ENCODE peak calls at places on chromosomes 12 and 14, in four cellular contexts. One of them, this sample, is unnamed.

GRCh38 chr14:79809849-79810612 is 401.3 kb downstream of the DIO2 start:
- DNase-seq in lung: no peak
- DNase-seq in neural progenitor cell: peak; percentile 52
- DNase-seq in CD8-positive, alpha-beta memory T cell: no peak
- DNase-seq in this sample: no peak

GRCh38 chr14:70188608-70189540 is at the start of gene SLC8A3:
- DNase-seq in neural progenitor cell: peak; percentile 77
- DNase-seq in CD8-positive, alpha-beta memory T cell: no peak
- DNase-seq in lung: no peak
- DNase-seq in this sample: no peak

GRCh38 chr12:52243774-52244614 is 11.0 kb downstream of the KRT7 start:
- DNase-seq in neural progenitor cell: no peak
- DNase-seq in CD8-positive, alpha-beta memory T cell: peak; percentile 23
- DNase-seq in lung: peak; percentile 80
- DNase-seq in this sample: peak; percentile 46

GRCh38 chr14:56334458-56334857 is 216.2 kb downstream of the PELI2 start:
- DNase-seq in neural progenitor cell: no peak
- DNase-seq in lung: no peak
- DNase-seq in CD8-positive, alpha-beta memory T cell: no peak
- DNase-seq in this sample: no peak

GRCh38 chr14:103402700-103403099 is 17.5 kb downstream of the MARK3 start:
- DNase-seq in lung: no peak
- DNase-seq in CD8-positive, alpha-beta memory T cell: no peak
- DNase-seq in neural progenitor cell: no peak
- DNase-seq in this sample: no peak

GRCh38 chr12:18277196-18277595 is 15.9 kb downstream of the PIK3C2G start:
- DNase-seq in neural progenitor cell: no peak
- DNase-seq in lung: no peak
- DNase-seq in CD8-positive, alpha-beta memory T cell: no peak
- DNase-seq in this sample: no peak

GRCh38 chr12:54562720-54563356 is 13.4 kb downstream of the PDE1B start:
- DNase-seq in CD8-positive, alpha-beta memory T cell: no peak
- DNase-seq in lung: no peak
- DNase-seq in neural progenitor cell: no peak
- DNase-seq in this sample: no peak

GRCh38 chr12:75724913-75725312 is 213.5 kb upstream of the KRR1 start:
- DNase-seq in neural progenitor cell: no peak
- DNase-seq in CD8-positive, alpha-beta memory T cell: no peak
- DNase-seq in lung: peak; percentile 38
- DNase-seq in this sample: no peak

GRCh38 chr14:34875031-34875922 is at the start of gene BAZ1A:
- DNase-seq in CD8-positive, alpha-beta memory T cell: peak; percentile 54
- DNase-seq in neural progenitor cell: peak; percentile 78
- DNase-seq in lung: peak; percentile 57
- DNase-seq in this sample: peak; percentile 32

GRCh38 chr12:120584343-120585149 is 3.3 kb upstream of the POP5 start:
- DNase-seq in lung: peak; percentile 43
- DNase-seq in neural progenitor cell: peak; percentile 88
- DNase-seq in CD8-positive, alpha-beta memory T cell: peak; percentile 39
- DNase-seq in this sample: peak; percentile 41

GRCh38 chr12:11727133-11727664 is 77.7 kb downstream of the ETV6 start:
- DNase-seq in neural progenitor cell: no peak
- DNase-seq in lung: no peak
- DNase-seq in CD8-positive, alpha-beta memory T cell: peak; percentile 3
- DNase-seq in this sample: no peak

GRCh38 chr12:981956-982355 is 9.1 kb upstream of the ERC1 start:
- DNase-seq in CD8-positive, alpha-beta memory T cell: no peak
- DNase-seq in neural progenitor cell: no peak
- DNase-seq in lung: no peak
- DNase-seq in this sample: no peak

GRCh38 chr12:8629486-8630033 is 16.9 kb upstream of the AICDA start:
- DNase-seq in CD8-positive, alpha-beta memory T cell: no peak
- DNase-seq in neural progenitor cell: no peak
- DNase-seq in lung: no peak
- DNase-seq in this sample: no peak

GRCh38 chr14:53109028-53109687 is 44.0 kb downstream of the DDHD1 start:
- DNase-seq in lung: no peak
- DNase-seq in CD8-positive, alpha-beta memory T cell: peak; percentile 58
- DNase-seq in neural progenitor cell: no peak
- DNase-seq in this sample: peak; percentile 33

GRCh38 chr14:25431211-25432076 is 381.5 kb upstream of the STXBP6 start:
- DNase-seq in neural progenitor cell: peak; percentile 58
- DNase-seq in lung: no peak
- DNase-seq in CD8-positive, alpha-beta memory T cell: no peak
- DNase-seq in this sample: no peak

GRCh38 chr12:108907861-108908302 is 28.0 kb downstream of the DAO start:
- DNase-seq in CD8-positive, alpha-beta memory T cell: no peak
- DNase-seq in neural progenitor cell: no peak
- DNase-seq in lung: no peak
- DNase-seq in this sample: no peak

GRCh38 chr12:8145754-8146415 is 10.9 kb upstream of the ZNF705A start:
- DNase-seq in lung: peak; percentile 37
- DNase-seq in CD8-positive, alpha-beta memory T cell: no peak
- DNase-seq in neural progenitor cell: peak; percentile 65
- DNase-seq in this sample: no peak

GRCh38 chr14:70988452-70988851 is 81.2 kb downstream of the PCNX1 start:
- DNase-seq in neural progenitor cell: peak; percentile 8
- DNase-seq in CD8-positive, alpha-beta memory T cell: no peak
- DNase-seq in lung: no peak
- DNase-seq in this sample: no peak

GRCh38 chr12:91490667-91491309 is 308.2 kb upstream of the DCN start:
- DNase-seq in CD8-positive, alpha-beta memory T cell: no peak
- DNase-seq in lung: no peak
- DNase-seq in neural progenitor cell: no peak
- DNase-seq in this sample: no peak

GRCh38 chr12:29429999-29430698 is 49.2 kb upstream of the ERGIC2 start:
- DNase-seq in neural progenitor cell: peak; percentile 52
- DNase-seq in CD8-positive, alpha-beta memory T cell: no peak
- DNase-seq in lung: no peak
- DNase-seq in this sample: no peak

GRCh38 chr14:34498684-34499412 is 36.8 kb upstream of the SPTSSA start:
- DNase-seq in neural progenitor cell: peak; percentile 36
- DNase-seq in CD8-positive, alpha-beta memory T cell: no peak
- DNase-seq in lung: no peak
- DNase-seq in this sample: no peak

GRCh38 chr14:65359503-65359902 is 53.0 kb upstream of the FUT8 start:
- DNase-seq in lung: no peak
- DNase-seq in CD8-positive, alpha-beta memory T cell: no peak
- DNase-seq in neural progenitor cell: no peak
- DNase-seq in this sample: no peak

GRCh38 chr14:93548102-93548843 is 117.5 kb downstream of the UNC79 start:
- DNase-seq in neural progenitor cell: no peak
- DNase-seq in CD8-positive, alpha-beta memory T cell: no peak
- DNase-seq in lung: no peak
- DNase-seq in this sample: no peak

GRCh38 chr12:55652352-55652751 is 15.7 kb downstream of the OR10P1 start:
- DNase-seq in neural progenitor cell: no peak
- DNase-seq in lung: no peak
- DNase-seq in CD8-positive, alpha-beta memory T cell: no peak
- DNase-seq in this sample: no peak

GRCh38 chr14:51525705-51526104 is 126.0 kb upstream of the FRMD6 start:
- DNase-seq in neural progenitor cell: no peak
- DNase-seq in CD8-positive, alpha-beta memory T cell: no peak
- DNase-seq in lung: no peak
- DNase-seq in this sample: no peak

GRCh38 chr14:106277503-106277902 is 751.1 kb downstream of the TMEM121 start:
- DNase-seq in CD8-positive, alpha-beta memory T cell: peak; percentile 3
- DNase-seq in neural progenitor cell: no peak
- DNase-seq in lung: no peak
- DNase-seq in this sample: no peak

GRCh38 chr14:99241314-99242035 is 30.5 kb downstream of the BCL11B start:
- DNase-seq in neural progenitor cell: no peak
- DNase-seq in CD8-positive, alpha-beta memory T cell: peak; percentile 67
- DNase-seq in lung: no peak
- DNase-seq in this sample: peak; percentile 55

DNA sequence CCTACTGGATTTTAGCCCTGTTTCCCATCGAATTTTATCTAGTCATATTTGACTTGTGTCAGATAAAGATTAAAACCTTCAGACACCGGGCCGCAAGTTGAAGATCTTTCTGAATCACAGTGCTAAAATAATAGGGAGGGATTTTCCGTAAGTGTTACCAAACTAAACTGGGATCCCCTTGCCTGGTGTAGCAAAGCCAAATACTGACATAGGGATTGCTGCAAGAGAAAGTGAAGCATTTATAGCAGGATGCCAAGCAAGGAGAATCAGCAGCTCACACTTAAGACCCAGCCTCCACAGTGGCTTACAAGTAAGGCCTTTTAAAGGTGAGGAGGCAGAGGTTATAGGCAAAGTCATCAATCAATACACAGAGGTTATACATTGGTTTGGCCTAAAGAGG is 147.4 kb downstream of the AKAP6 start:
- DNase-seq in neural progenitor cell: no peak
- DNase-seq in lung: no peak
- DNase-seq in CD8-positive, alpha-beta memory T cell: no peak
- DNase-seq in this sample: no peak
- H3K4me1 ChIP-seq in neural progenitor cell: peaks cover 11% of the 10 kb centered on the region
- H3K4me1 ChIP-seq in lung: no peaks in the 10 kb centered on the region
- H3K4me1 ChIP-seq in CD8-positive, alpha-beta memory T cell: no peaks in the 10 kb centered on the region
- H3K4me1 ChIP-seq in this sample: no peaks in the 10 kb centered on the region

GRCh38 chr14:32932921-32933622 is 5.6 kb upstream of the NPAS3 start:
- DNase-seq in lung: no peak
- DNase-seq in CD8-positive, alpha-beta memory T cell: no peak
- DNase-seq in neural progenitor cell: peak; percentile 67
- DNase-seq in this sample: no peak
- H3K4me3 ChIP-seq in lung: no peak overlapping the region
- H3K4me3 ChIP-seq in CD8-positive, alpha-beta memory T cell: no peak overlapping the region
- H3K4me3 ChIP-seq in neural progenitor cell: peak overlapping the region; percentile 63
- H3K4me3 ChIP-seq in this sample: no peak overlapping the region

GRCh38 chr12:31594681-31595080 is 3.7 kb upstream of the DENND5B start:
- DNase-seq in CD8-positive, alpha-beta memory T cell: no peak
- DNase-seq in neural progenitor cell: no peak
- DNase-seq in lung: no peak
- DNase-seq in this sample: no peak
- H3K4me1 ChIP-seq in CD8-positive, alpha-beta memory T cell: peaks cover 6% of the 10 kb centered on the region
- H3K4me1 ChIP-seq in neural progenitor cell: no peaks in the 10 kb centered on the region
- H3K4me1 ChIP-seq in lung: no peaks in the 10 kb centered on the region
- H3K4me1 ChIP-seq in this sample: peaks cover 4% of the 10 kb centered on the region

GRCh38 chr14:74950795-74951442 is 4.5 kb downstream of the PGF start:
- DNase-seq in lung: no peak
- DNase-seq in neural progenitor cell: no peak
- DNase-seq in CD8-positive, alpha-beta memory T cell: no peak
- DNase-seq in this sample: no peak

GRCh38 chr14:74949859-74950572 is 5.4 kb downstream of the PGF start:
- DNase-seq in lung: no peak
- DNase-seq in CD8-positive, alpha-beta memory T cell: no peak
- DNase-seq in neural progenitor cell: no peak
- DNase-seq in this sample: no peak

GRCh38 chr14:74952697-74953484 is 2.5 kb downstream of the PGF start:
- DNase-seq in lung: no peak
- DNase-seq in neural progenitor cell: no peak
- DNase-seq in CD8-positive, alpha-beta memory T cell: no peak
- DNase-seq in this sample: no peak

GRCh38 chr14:74952195-74952665 is 3.2 kb downstream of the PGF start:
- DNase-seq in CD8-positive, alpha-beta memory T cell: no peak
- DNase-seq in lung: no peak
- DNase-seq in neural progenitor cell: no peak
- DNase-seq in this sample: no peak

GRCh38 chr14:74951443-74952194 is 3.8 kb downstream of the PGF start:
- DNase-seq in lung: no peak
- DNase-seq in neural progenitor cell: no peak
- DNase-seq in CD8-positive, alpha-beta memory T cell: no peak
- DNase-seq in this sample: no peak
- H3K4me3 ChIP-seq in lung: no peak overlapping the region
- H3K4me3 ChIP-seq in neural progenitor cell: no peak overlapping the region
- H3K4me3 ChIP-seq in CD8-positive, alpha-beta memory T cell: no peak overlapping the region
- H3K4me3 ChIP-seq in this sample: no peak overlapping the region

GRCh38 chr12:40829738-40830144 is 137.5 kb downstream of the CNTN1 start:
- DNase-seq in lung: no peak
- DNase-seq in neural progenitor cell: no peak
- DNase-seq in CD8-positive, alpha-beta memory T cell: no peak
- DNase-seq in this sample: no peak
- H3K4me1 ChIP-seq in lung: no peaks in the 10 kb centered on the region
- H3K4me1 ChIP-seq in neural progenitor cell: no peaks in the 10 kb centered on the region
- H3K4me1 ChIP-seq in CD8-positive, alpha-beta memory T cell: no peaks in the 10 kb centered on the region
- H3K4me1 ChIP-seq in this sample: no peaks in the 10 kb centered on the region

GRCh38 chr12:4031703-4032291 is 158.6 kb upstream of the PARP11 start:
- DNase-seq in lung: peak; percentile 38
- DNase-seq in CD8-positive, alpha-beta memory T cell: no peak
- DNase-seq in neural progenitor cell: no peak
- DNase-seq in this sample: no peak
- H3K4me3 ChIP-seq in lung: no peak overlapping the region
- H3K4me3 ChIP-seq in CD8-positive, alpha-beta memory T cell: peak overlapping the region; percentile 27
- H3K4me3 ChIP-seq in neural progenitor cell: no peak overlapping the region
- H3K4me3 ChIP-seq in this sample: peak overlapping the region; percentile 41

DNA sequence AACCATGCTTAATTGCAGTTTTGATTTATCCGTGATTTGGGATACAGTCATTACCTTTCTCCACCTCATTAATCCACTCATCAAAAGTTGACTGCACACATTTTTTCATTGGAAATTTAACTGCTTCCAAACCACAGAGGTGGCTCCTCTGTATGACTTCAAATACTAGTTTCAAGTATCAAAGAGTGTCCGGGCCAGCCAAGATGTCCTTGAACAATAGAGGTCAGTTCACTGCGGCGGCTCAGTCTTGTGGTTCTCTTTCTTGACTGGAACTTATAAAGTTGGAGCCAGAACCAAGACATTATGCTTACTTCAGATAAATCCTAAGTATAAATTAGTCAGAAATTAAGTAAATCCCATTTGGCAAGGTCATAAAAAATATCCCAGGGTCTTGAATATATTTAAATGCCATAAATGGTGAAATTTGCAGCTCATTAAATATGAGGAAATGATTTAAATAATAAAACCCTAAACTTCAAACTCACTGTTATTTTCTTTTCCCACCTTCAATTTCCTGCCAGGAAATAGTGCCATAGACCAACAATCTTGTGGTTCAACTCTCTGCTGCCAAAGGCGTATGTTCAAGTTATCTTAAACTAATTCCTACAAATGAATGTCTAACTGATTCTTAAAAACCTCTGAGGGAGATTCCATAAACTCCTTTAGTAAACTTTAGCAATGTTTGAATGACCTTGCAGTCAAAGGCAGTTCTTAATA is 360.8 kb downstream of the AEBP2 start:
- DNase-seq in lung: no peak
- DNase-seq in CD8-positive, alpha-beta memory T cell: no peak
- DNase-seq in neural progenitor cell: no peak
- DNase-seq in this sample: no peak
- H3K4me1 ChIP-seq in lung: no peaks in the 10 kb centered on the region
- H3K4me1 ChIP-seq in CD8-positive, alpha-beta memory T cell: no peaks in the 10 kb centered on the region
- H3K4me1 ChIP-seq in neural progenitor cell: no peaks in the 10 kb centered on the region
- H3K4me1 ChIP-seq in this sample: peaks cover 3% of the 10 kb centered on the region

This sample was measured in effector memory CD4-positive, alpha-beta T cell.